ENCODE peak calls at places on chromosomes 7 and 10, in six cellular contexts. F is astrocyte of the cerebellum, L is GM12878, S is left lung, G is psoas muscle, O is Peyer's patch. A is an unnamed sample.

GRCh38 chr10:110632591-110633215 is 11.4 kb upstream of the RBM20 start:
- DNase-seq in S (no peak), O (no peak), G (no peak), F (no peak), L (no peak), A (no peak)

GRCh38 chr10:7053195-7053594 is 357.6 kb downstream of the SFMBT2 start:
- DNase-seq in S (no peak), L (no peak), G (no peak), O (no peak), F (no peak), A (no peak)

GRCh38 chr10:77226871-77227557 is 410.6 kb downstream of the KCNMA1 start:
- DNase-seq in O (no peak), G (no peak), S (no peak), F (no peak), L (no peak), A (no peak)

GRCh38 chr10:4083509-4084003 is 298.5 kb upstream of the KLF6 start:
- DNase-seq in S (no peak), G (no peak), L (no peak), F (no peak), O (no peak), A (no peak)

GRCh38 chr7:149688836-149689590 is 84.4 kb downstream of the ZNF467 start:
- DNase-seq in L (no peak), G (no peak), O (no peak), F (no peak), S (no peak), A (no peak)

GRCh38 chr7:22147113-22147512 is 201.4 kb upstream of the CDCA7L start:
- DNase-seq in L (no peak), S (no peak), G (no peak), O (no peak), F (no peak), A (no peak)

GRCh38 chr7:77837275-77837674 is 38.7 kb downstream of the PHTF2 start:
- DNase-seq in G (no peak), F (no peak), L (no peak), S (no peak), O (no peak), A (no peak)

GRCh38 chr7:105224884-105225651 is 163.7 kb downstream of the SRPK2 start:
- DNase-seq in G (no peak), O (no peak), S (no peak), L (peak; percentile 42), F (peak; percentile 87), A (peak; percentile 39)

GRCh38 chr10:88389456-88389855 is 193.7 kb downstream of the RNLS start:
- DNase-seq in G (no peak), F (peak; percentile 60), O (no peak), L (peak; percentile 41), S (no peak), A (no peak)

GRCh38 chr10:21797984-21798765 is 205.4 kb downstream of the DNAJC1 start:
- DNase-seq in O (no peak), S (no peak), F (no peak), L (peak; percentile 40), G (no peak), A (no peak)

GRCh38 chr7:131548371-131548770 is 8.1 kb downstream of the PODXL start:
- DNase-seq in O (no peak), F (no peak), L (no peak), G (no peak), S (no peak), A (no peak)

GRCh38 chr7:131544449-131545425 is 11.7 kb downstream of the PODXL start:
- DNase-seq in O (no peak), S (no peak), L (no peak), F (no peak), G (no peak), A (no peak)

GRCh38 chr7:131547589-131547988 is 8.8 kb downstream of the PODXL start:
- DNase-seq in L (no peak), G (no peak), S (no peak), O (no peak), F (no peak), A (no peak)

GRCh38 chr7:131546126-131546525 is 10.3 kb downstream of the PODXL start:
- DNase-seq in O (no peak), L (no peak), S (no peak), F (no peak), G (no peak), A (no peak)

DNA sequence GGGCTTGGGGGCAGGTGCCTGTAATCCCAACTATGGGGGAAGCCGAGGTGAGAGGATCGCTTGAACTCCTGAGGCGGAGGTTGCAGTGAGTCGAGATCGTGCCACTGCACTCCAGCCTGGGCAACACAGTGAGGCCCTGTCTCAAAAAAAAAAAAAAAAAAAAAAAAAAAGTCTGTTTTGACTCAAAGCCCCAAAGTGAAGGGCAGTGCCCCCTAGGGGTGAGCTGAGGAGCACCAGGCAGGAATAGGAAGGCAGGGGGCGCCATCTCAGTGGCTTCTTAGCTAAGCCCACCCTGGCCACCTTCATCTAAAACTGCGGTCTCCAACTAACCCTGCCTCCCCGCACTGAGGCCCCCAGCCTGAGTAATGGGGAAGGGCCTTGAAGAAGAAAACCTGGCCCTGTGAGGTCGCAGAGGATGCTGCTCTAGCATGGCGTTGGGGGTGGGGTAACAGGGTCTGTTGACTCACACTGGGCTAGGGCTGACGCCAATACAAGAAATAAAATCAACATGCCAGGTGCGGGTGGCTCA is 9.8 kb downstream of the PODXL start:
- DNase-seq in G (no peak), O (no peak), S (no peak), F (no peak), L (no peak), A (no peak)
- TF ChIP-seq CTCF in G (peak; percentile 35), O (no peak), S (peak; percentile 17), F (peak; percentile 65), L (peak; percentile 87), A (peak; percentile 83)

GRCh38 chr10:1462994-1463633 is 274.2 kb downstream of the ADARB2 start:
- DNase-seq in L (no peak), G (no peak), O (no peak), F (no peak), S (no peak), A (no peak)

GRCh38 chr10:1464866-1465265 is 272.5 kb downstream of the ADARB2 start:
- DNase-seq in S (no peak), G (no peak), O (no peak), F (no peak), L (no peak), A (no peak)

GRCh38 chr10:1467450-1467849 is 269.9 kb downstream of the ADARB2 start:
- DNase-seq in S (no peak), L (no peak), F (no peak), O (no peak), G (no peak), A (no peak)

GRCh38 chr10:1465993-1466764 is 271.1 kb downstream of the ADARB2 start:
- DNase-seq in F (no peak), S (no peak), G (no peak), O (no peak), L (no peak), A (no peak)

GRCh38 chr10:1465421-1465902 is 271.9 kb downstream of the ADARB2 start:
- DNase-seq in S (no peak), L (peak; percentile 27), G (no peak), O (no peak), F (no peak), A (no peak)
- H3K4me3 ChIP-seq in S (no peak overlapping the region), L (peak overlapping the region; percentile 54), G (no peak overlapping the region), O (no peak overlapping the region), F (no peak overlapping the region), A (no peak overlapping the region)

GRCh38 chr7:889025-889390 is 12.7 kb downstream of the GET4 start:
- DNase-seq in S (no peak), G (peak; percentile 49), O (no peak), F (no peak), L (no peak), A (no peak)
- TF ChIP-seq CTCF in S (no peak), G (no peak), O (no peak), F (no peak), L (no peak), A (no peak)

DNA sequence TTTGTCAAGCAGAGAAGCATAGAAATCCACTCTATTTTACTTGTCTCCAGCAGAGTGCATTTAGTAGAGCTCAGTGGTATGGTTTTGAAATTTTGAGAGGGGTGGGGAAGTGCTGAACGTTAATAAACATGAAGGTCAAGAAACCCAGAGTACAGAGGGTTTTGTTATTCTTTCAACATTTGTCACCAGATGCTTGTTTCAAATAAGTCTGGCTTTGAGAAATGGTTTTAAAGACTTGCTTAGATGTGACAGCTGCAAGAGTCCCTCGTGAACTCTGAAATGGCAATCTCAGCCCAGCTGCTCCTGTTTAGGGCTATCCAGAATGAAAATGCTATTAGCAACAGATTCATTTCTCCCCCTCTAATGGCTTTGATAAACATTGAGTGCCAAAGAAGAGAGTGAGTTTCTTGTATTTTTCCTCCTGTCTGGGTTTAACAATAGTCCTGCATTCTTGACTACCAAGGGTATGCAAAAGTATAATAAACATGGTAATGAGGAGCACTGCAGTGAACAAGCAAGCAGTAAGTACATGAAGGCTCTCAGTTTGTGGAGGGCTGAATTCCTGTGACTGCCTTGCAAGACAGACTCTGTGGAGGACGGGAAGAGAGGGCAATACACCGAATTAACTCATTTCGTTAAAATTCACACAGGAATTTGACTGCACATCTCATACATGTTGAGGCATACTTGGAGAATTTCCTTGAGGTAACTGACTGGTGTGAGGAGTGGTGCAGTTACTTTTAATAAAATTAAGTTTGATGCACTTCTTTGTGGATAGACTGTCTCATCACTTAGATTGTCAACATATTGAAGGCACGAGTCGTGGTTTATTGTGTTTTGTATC is 490.9 kb downstream of the REEP3 start:
- DNase-seq in S (no peak), L (no peak), G (no peak), O (no peak), F (no peak), A (no peak)
- H3K4me3 ChIP-seq in S (no peak overlapping the region), L (no peak overlapping the region), G (no peak overlapping the region), O (no peak overlapping the region), F (no peak overlapping the region), A (no peak overlapping the region)

GRCh38 chr10:96663794-96664193 is 56.5 kb downstream of the PIK3AP1 start:
- DNase-seq in L (no peak), F (no peak), O (no peak), S (no peak), G (no peak), A (no peak)
- TF ChIP-seq CTCF in L (no peak), F (no peak), O (no peak), S (no peak), G (no peak), A (no peak)

GRCh38 chr7:90239625-90240228 is 5.2 kb upstream of the CFAP69 start:
- DNase-seq in L (no peak), G (no peak), S (no peak), F (no peak), O (no peak), A (no peak)
- H3K4me3 ChIP-seq in L (no peak overlapping the region), G (no peak overlapping the region), S (no peak overlapping the region), F (no peak overlapping the region), O (no peak overlapping the region), A (no peak overlapping the region)

A was measured in retinal pigment epithelial cell.